ENCODE peak calls at places on chromosome 2, in nine cellular contexts. K is endodermal cell, J is left lung, Z is right cardiac atrium, X is pancreas, D is HL-60, Q is upper lobe of right lung, P is SJSA1, M is thoracic aorta. B is an unnamed sample.

GRCh38 chr2:24359129-24359528 is 1.2 kb downstream of the ITSN2 start:
- DNase-seq in M (no peak), P (no peak), Z (no peak), X (no peak), Q (no peak), J (no peak), K (no peak), D (no peak), B (no peak)

GRCh38 chr2:161358838-161359237 is 50.6 kb downstream of the PSMD14 start:
- DNase-seq in K (no peak), Q (no peak), M (no peak), P (no peak), X (no peak), Z (no peak), D (no peak), J (no peak), B (no peak)

GRCh38 chr2:8685697-8686358 is 4.0 kb downstream of the ID2 start:
- DNase-seq in P (peak; percentile 78), X (peak; percentile 51), Z (peak; percentile 92), M (no peak), J (peak; percentile 68), K (peak; percentile 93), Q (peak; percentile 89), D (peak; percentile 59), B (no peak)

GRCh38 chr2:150477347-150477746 is 10.1 kb downstream of the RND3 start:
- DNase-seq in Z (no peak), X (no peak), D (no peak), M (no peak), Q (no peak), J (no peak), K (no peak), P (no peak), B (no peak)

GRCh38 chr2:11865378-11865777 is 118.9 kb downstream of the LPIN1 start:
- DNase-seq in X (no peak), P (no peak), K (no peak), Q (no peak), Z (no peak), J (no peak), D (no peak), M (no peak), B (no peak)

GRCh38 chr2:177172034-177172880 is 40.3 kb upstream of the HNRNPA3 start:
- DNase-seq in P (peak; percentile 83), K (no peak), M (no peak), Z (no peak), J (no peak), D (no peak), Q (no peak), X (no peak), B (no peak)

GRCh38 chr2:54866868-54867267 is 143.4 kb downstream of the EML6 start:
- DNase-seq in Q (no peak), M (no peak), X (no peak), Z (no peak), J (no peak), P (no peak), D (peak; percentile 18), K (no peak), B (no peak)

GRCh38 chr2:158125756-158126498 is 24.3 kb downstream of the UPP2 start:
- DNase-seq in K (no peak), M (no peak), J (no peak), X (no peak), P (no peak), D (no peak), Q (no peak), Z (no peak), B (no peak)

GRCh38 chr2:147108553-147108952 is 736.3 kb upstream of the ACVR2A start:
- DNase-seq in X (no peak), J (no peak), Q (no peak), Z (no peak), P (no peak), K (no peak), D (no peak), M (no peak), B (no peak)

GRCh38 chr2:72011791-72012190 is 135.9 kb downstream of the CYP26B1 start:
- DNase-seq in M (no peak), D (no peak), K (no peak), P (no peak), Q (peak; percentile 15), X (no peak), Z (no peak), J (no peak), B (no peak)

GRCh38 chr2:163771596-163771995 is 35.8 kb upstream of the FIGN start:
- DNase-seq in J (no peak), K (no peak), D (no peak), M (no peak), X (no peak), P (no peak), Q (no peak), Z (no peak), B (no peak)

GRCh38 chr2:83370419-83370762 is 1088.7 kb downstream of the SUCLG1 start:
- DNase-seq in X (no peak), J (no peak), Q (no peak), M (no peak), D (no peak), P (no peak), K (no peak), Z (no peak), B (no peak)
- H3K4me3 ChIP-seq in X (no peak overlapping the region), J (no peak overlapping the region), Q (no peak overlapping the region), M (no peak overlapping the region), D (no peak overlapping the region), P (no peak overlapping the region), K (no peak overlapping the region), Z (no peak overlapping the region), B (no peak overlapping the region)

GRCh38 chr2:200588076-200588678 is 2.4 kb downstream of the AOX1 start:
- DNase-seq in Q (no peak), J (no peak), K (no peak), M (no peak), P (no peak), X (peak; percentile 16), Z (no peak), D (no peak), B (no peak)

GRCh38 chr2:200585730-200586643 is at the start of gene AOX1:
- DNase-seq in J (peak; percentile 50), X (peak; percentile 81), D (no peak), Q (peak; percentile 75), P (peak; percentile 33), Z (peak; percentile 89), K (peak; percentile 92), M (no peak), B (no peak)

GRCh38 chr2:200585340-200585729 is 479 bp upstream of the AOX1 start:
- DNase-seq in J (no peak), Z (no peak), K (no peak), Q (no peak), P (no peak), D (no peak), X (no peak), M (no peak), B (no peak)

GRCh38 chr2:200587007-200587616 is 1.3 kb downstream of the AOX1 start:
- DNase-seq in M (no peak), Q (no peak), D (no peak), Z (no peak), J (no peak), X (peak; percentile 14), P (no peak), K (no peak), B (no peak)

GRCh38 chr2:200586644-200586975 is 796 bp downstream of the AOX1 start:
- DNase-seq in P (no peak), K (no peak), Q (no peak), Z (no peak), M (no peak), X (no peak), J (no peak), D (no peak), B (no peak)
- H3K4me3 ChIP-seq in P (no peak overlapping the region), K (peak overlapping the region; percentile 85), Q (peak overlapping the region; percentile 61), Z (no peak overlapping the region), M (peak overlapping the region; percentile 84), X (peak overlapping the region; percentile 52), J (peak overlapping the region; percentile 51), D (no peak overlapping the region), B (no peak overlapping the region)

GRCh38 chr2:212141499-212141898 is 397.1 kb downstream of the ERBB4 start:
- DNase-seq in J (no peak), M (no peak), Z (no peak), D (no peak), Q (no peak), X (no peak), P (no peak), K (no peak), B (no peak)

GRCh38 chr2:212145111-212145510 is 393.5 kb downstream of the ERBB4 start:
- DNase-seq in Q (no peak), J (no peak), M (no peak), X (no peak), D (no peak), Z (no peak), K (no peak), P (no peak), B (no peak)

GRCh38 chr2:212147921-212148513 is 390.6 kb downstream of the ERBB4 start:
- DNase-seq in K (no peak), Z (no peak), Q (no peak), X (no peak), J (no peak), M (no peak), P (no peak), D (no peak), B (no peak)

DNA sequence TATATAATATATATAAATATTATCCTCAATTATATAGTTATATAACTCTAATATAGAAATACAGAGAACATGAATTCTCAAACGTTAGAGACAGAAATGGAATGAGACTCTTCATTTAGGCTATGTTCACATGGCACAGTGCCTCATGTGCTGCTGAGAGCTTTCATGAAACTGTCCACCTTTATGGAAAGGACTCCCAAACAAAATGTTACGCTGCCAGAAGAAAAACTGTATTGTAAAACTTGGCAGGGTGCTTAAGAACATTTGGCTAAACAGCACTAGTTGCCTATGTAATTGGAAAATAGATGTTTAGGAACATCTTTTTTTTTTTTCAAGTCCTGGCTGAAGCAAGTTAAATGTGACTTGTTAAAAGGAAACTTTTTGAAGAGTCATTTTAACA is 396.0 kb downstream of the ERBB4 start:
- DNase-seq in X (no peak), J (no peak), Q (no peak), P (no peak), M (no peak), K (no peak), D (no peak), Z (no peak), B (no peak)
- H3K4me3 ChIP-seq in X (no peak overlapping the region), J (no peak overlapping the region), Q (no peak overlapping the region), P (no peak overlapping the region), M (no peak overlapping the region), K (no peak overlapping the region), D (no peak overlapping the region), Z (no peak overlapping the region), B (no peak overlapping the region)

GRCh38 chr2:10448646-10449480 is 736 bp upstream of the ODC1 start:
- DNase-seq in J (peak; percentile 93), X (peak; percentile 94), M (peak; percentile 21), D (peak; percentile 94), K (peak; percentile 95), Z (no peak), Q (peak; percentile 96), P (peak; percentile 66), B (no peak)

GRCh38 chr2:10448208-10448645 is at the start of gene ODC1:
- DNase-seq in M (peak; percentile 97), Z (peak; percentile 98), D (peak; percentile 95), K (peak; percentile 94), P (peak; percentile 89), J (peak; percentile 96), Q (peak; percentile 99), X (peak; percentile 94), B (peak; percentile 93)

GRCh38 chr2:10447300-10448207 is 573 bp downstream of the ODC1 start:
- DNase-seq in K (no peak), Z (peak; percentile 85), P (peak; percentile 71), D (peak; percentile 34), M (no peak), X (peak; percentile 65), J (no peak), Q (peak; percentile 89), B (no peak)

GRCh38 chr2:10449838-10450691 is 1.9 kb upstream of the ODC1 start:
- DNase-seq in Q (peak; percentile 77), Z (no peak), D (no peak), M (no peak), K (no peak), P (no peak), J (no peak), X (no peak), B (no peak)

GRCh38 chr2:10449481-10449831 is 1.3 kb upstream of the ODC1 start:
- DNase-seq in X (no peak), D (no peak), J (no peak), K (no peak), P (no peak), Z (no peak), Q (no peak), M (no peak), B (no peak)
- H3K4me3 ChIP-seq in X (no peak overlapping the region), D (no peak overlapping the region), J (peak overlapping the region; percentile 78), K (peak overlapping the region; percentile 83), P (no peak overlapping the region), Z (no peak overlapping the region), Q (peak overlapping the region; percentile 69), M (peak overlapping the region; percentile 99), B (no peak overlapping the region)